ENCODE peak calls at places on chromosomes 11 and 22, in ten cellular contexts. T is cardiac muscle cell, I is choroid plexus epithelial cell, H is lower leg skin, M is HCT116, F is Caco-2, U is upper lobe of right lung, K is colonic mucosa, X is IMR-90, W is fibroblast of mammary gland. P is an unnamed sample.

GRCh38 chr11:59097113-59097708 is 9.8 kb upstream of the FAM111B start:
- DNase-seq in M (peak), I (peak), H (no peak), U (peak), W (peak), F (peak), X (peak), K (peak), T (peak), P (peak)

GRCh38 chr11:5809905-5810792 is 1.4 kb downstream of the OR52N2 start:
- DNase-seq in I (no peak), K (no peak), T (no peak), F (no peak), U (no peak), W (no peak), X (no peak), M (no peak), H (no peak), P (no peak)

GRCh38 chr11:103055174-103055890 is 36.6 kb downstream of the DCUN1D5 start:
- DNase-seq in U (no peak), M (peak), X (peak), W (peak), I (peak), H (no peak), T (peak), F (peak), K (no peak), P (no peak)

GRCh38 chr11:2788751-2789140 is 89.0 kb upstream of the KCNQ1OT1 start:
- DNase-seq in T (no peak), U (peak), K (peak), M (no peak), X (no peak), F (no peak), W (no peak), I (no peak), H (peak), P (no peak)

GRCh38 chr11:63599211-63600122 is 14.8 kb downstream of the PLAAT3 start:
- DNase-seq in F (no peak), X (peak), U (no peak), T (peak), H (peak), W (peak), K (no peak), M (no peak), I (peak), P (no peak)

GRCh38 chr11:68343761-68344256 is 31.4 kb downstream of the LRP5 start:
- DNase-seq in I (no peak), H (no peak), U (no peak), T (no peak), W (no peak), X (no peak), M (no peak), F (peak), K (peak), P (no peak)

GRCh38 chr11:6646040-6646439 is 9.6 kb downstream of the DCHS1 start:
- DNase-seq in X (peak), T (peak), K (no peak), F (no peak), I (peak), W (peak), M (no peak), U (no peak), H (peak), P (no peak)

GRCh38 chr11:125554038-125554437 is 15.2 kb upstream of the EI24 start:
- DNase-seq in I (no peak), F (no peak), T (no peak), H (no peak), M (peak), K (no peak), W (no peak), X (no peak), U (no peak), P (no peak)

GRCh38 chr11:78168539-78169477 is 19.6 kb downstream of the KCTD21 start:
- DNase-seq in T (peak), H (peak), M (no peak), W (peak), U (no peak), I (peak), K (peak), F (no peak), X (peak), P (no peak)

GRCh38 chr11:11463397-11463796 is 110.3 kb upstream of the CSNK2A3 start:
- DNase-seq in X (no peak), M (no peak), U (no peak), I (no peak), W (no peak), F (peak), T (no peak), K (no peak), H (no peak), P (peak)

GRCh38 chr22:49826603-49827306 is 918 bp downstream of the BRD1 start:
- DNase-seq in I (peak), K (peak), T (peak), W (peak), F (peak), X (peak), U (peak), M (no peak), H (peak), P (no peak)

GRCh38 chr11:130550160-130550559 is 101.7 kb downstream of the ADAMTS15 start:
- DNase-seq in F (no peak), M (no peak), X (no peak), T (no peak), U (no peak), I (no peak), W (no peak), H (no peak), K (no peak), P (no peak)

GRCh38 chr11:61018059-61018458 is 46.6 kb downstream of the CD6 start:
- DNase-seq in H (no peak), U (no peak), I (no peak), M (no peak), T (no peak), W (no peak), X (no peak), F (no peak), K (no peak), P (no peak)

GRCh38 chr22:19793161-19793560 is 32.6 kb downstream of the TBX1 start:
- DNase-seq in M (no peak), T (no peak), W (no peak), U (no peak), K (no peak), H (no peak), F (no peak), I (peak), X (no peak), P (no peak)

GRCh38 chr11:6635082-6635932 is 16.1 kb upstream of the TPP1 start:
- DNase-seq in K (peak), I (peak), T (peak), X (peak), W (peak), U (no peak), H (peak), M (no peak), F (peak), P (no peak)

GRCh38 chr11:69704508-69705245 is 855 bp upstream of the FGF19 start:
- DNase-seq in U (no peak), M (no peak), K (no peak), I (peak), X (no peak), W (no peak), T (peak), H (no peak), F (peak), P (peak)

GRCh38 chr11:16126361-16126760 is 230.0 kb downstream of the SOX6 start:
- DNase-seq in I (no peak), W (no peak), T (peak), F (peak), K (no peak), U (no peak), H (no peak), M (no peak), X (peak), P (no peak)

GRCh38 chr11:65424200-65425104 is 1.9 kb downstream of the NEAT1 start:
- DNase-seq in I (peak), T (peak), H (peak), K (peak), X (peak), M (no peak), W (peak), U (peak), F (no peak), P (no peak)

GRCh38 chr11:40401132-40401853 is 1058.2 kb downstream of the LRRC4C start:
- DNase-seq in X (no peak), T (no peak), F (no peak), U (no peak), W (no peak), H (no peak), I (no peak), M (no peak), K (no peak), P (no peak)

GRCh38 chr11:124586247-124586860 is 16.6 kb downstream of the OR8A1 start:
- DNase-seq in H (no peak), M (peak), T (peak), W (peak), K (peak), U (peak), I (peak), F (peak), X (peak), P (peak)

GRCh38 chr11:120977470-120977869 is 46.4 kb upstream of the TBCEL start:
- DNase-seq in F (no peak), X (peak), I (no peak), H (no peak), U (no peak), T (no peak), W (peak), M (no peak), K (no peak), P (no peak)

GRCh38 chr11:82930229-82930628 is 28.7 kb downstream of the DDIAS start:
- DNase-seq in I (no peak), X (no peak), M (no peak), K (no peak), W (no peak), H (no peak), U (no peak), F (no peak), T (no peak), P (no peak)

GRCh38 chr11:131666006-131666405 is 295.6 kb downstream of the NTM start:
- DNase-seq in I (no peak), K (no peak), U (no peak), T (no peak), M (no peak), F (no peak), H (no peak), W (no peak), X (no peak), P (no peak)

GRCh38 chr22:17152971-17153370 is 6.1 kb downstream of the HDHD5 start:
- DNase-seq in T (no peak), X (no peak), W (no peak), I (no peak), K (peak), F (no peak), U (no peak), M (no peak), H (no peak), P (no peak)

GRCh38 chr11:73477518-73477917 is 101.3 kb downstream of the RELT start:
- DNase-seq in U (no peak), H (no peak), X (no peak), M (no peak), W (no peak), F (no peak), K (no peak), T (no peak), I (no peak), P (no peak)

GRCh38 chr11:130641884-130642283 is 193.4 kb downstream of the ADAMTS15 start:
- DNase-seq in I (no peak), U (no peak), W (no peak), K (no peak), F (no peak), M (no peak), H (no peak), X (no peak), T (no peak), P (no peak)

GRCh38 chr11:210122-210802 is 2.8 kb downstream of the RIC8A start:
- DNase-seq in W (peak), T (peak), M (no peak), U (peak), X (peak), H (peak), F (no peak), I (peak), K (peak), P (no peak)

GRCh38 chr11:105906517-105906916 is 115.5 kb downstream of the MSANTD4 start:
- DNase-seq in U (no peak), X (no peak), H (no peak), K (no peak), M (no peak), T (no peak), F (no peak), I (no peak), W (no peak), P (peak)

GRCh38 chr11:46327829-46328228 is 19.4 kb upstream of the DGKZ start:
- DNase-seq in H (no peak), W (no peak), U (no peak), F (no peak), X (no peak), I (no peak), K (no peak), M (no peak), T (no peak), P (no peak)

GRCh38 chr11:100515087-100515486 is 172.0 kb upstream of the ARHGAP42 start:
- DNase-seq in T (peak), I (peak), U (no peak), H (no peak), M (no peak), K (no peak), W (no peak), X (peak), F (peak), P (no peak)

GRCh38 chr11:133118563-133119303 is 413.6 kb downstream of the OPCML start:
- DNase-seq in W (no peak), T (no peak), X (no peak), F (no peak), H (no peak), I (no peak), U (no peak), M (no peak), K (no peak), P (no peak)

GRCh38 chr11:87369888-87370287 is 332.2 kb downstream of the TMEM135 start:
- DNase-seq in T (no peak), W (no peak), F (no peak), U (no peak), X (no peak), I (no peak), H (no peak), M (no peak), K (no peak), P (no peak)

GRCh38 chr11:66546966-66547661 is 411 bp downstream of the ACTN3 start:
- DNase-seq in W (no peak), X (no peak), H (no peak), K (no peak), F (peak), T (no peak), M (no peak), I (no peak), U (no peak), P (no peak)

GRCh38 chr22:31211862-31212730 is at the start of gene LIMK2:
- DNase-seq in M (peak), X (peak), U (peak), T (peak), F (peak), W (peak), I (peak), H (peak), K (peak), P (peak)

GRCh38 chr22:28998681-28999080 is 63.0 kb downstream of the C22orf31 start:
- DNase-seq in K (no peak), T (no peak), H (no peak), X (no peak), W (no peak), I (no peak), U (no peak), M (no peak), F (no peak), P (no peak)

GRCh38 chr11:2516276-2517015 is 71.6 kb downstream of the KCNQ1 start:
- DNase-seq in M (no peak), F (no peak), K (peak), I (no peak), W (no peak), T (no peak), H (peak), U (no peak), X (no peak), P (no peak)

DNA sequence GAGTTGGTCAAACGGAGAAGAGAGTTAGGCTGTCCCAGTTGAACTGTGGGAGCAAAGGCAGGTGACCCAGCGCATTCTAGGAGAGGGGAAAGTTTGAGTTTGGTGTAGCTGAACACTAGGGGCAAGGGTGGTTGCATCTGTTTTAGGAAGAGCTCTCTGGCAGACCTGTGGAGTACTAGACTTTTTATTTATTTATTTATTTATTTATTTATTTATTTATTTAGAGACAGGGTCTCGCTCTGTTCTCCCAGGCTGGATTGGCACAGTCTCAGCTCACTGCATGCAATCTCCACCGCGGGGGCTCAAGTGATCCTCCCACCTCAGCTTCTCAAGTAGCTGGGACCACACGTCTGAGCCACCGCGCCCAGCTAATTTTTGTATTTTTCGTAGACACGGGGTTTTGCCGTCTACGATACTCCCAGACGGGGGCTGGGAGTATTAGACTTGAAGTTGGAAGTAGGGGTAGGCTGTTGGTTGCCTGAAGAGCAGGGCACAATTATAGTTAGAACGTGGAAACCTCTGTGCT is 947 bp upstream of the ACER3 start:
- DNase-seq in W (no peak), U (no peak), X (no peak), M (no peak), I (no peak), T (no peak), K (no peak), F (no peak), H (no peak), P (no peak)
- H3K4me3 ChIP-seq in W (no peak), U (no peak), X (no peak), M (no peak), I (no peak), T (no peak), K (no peak), F (no peak), H (no peak), P (no peak)

GRCh38 chr11:111573821-111574249 is 28.4 kb upstream of the SIK2 start:
- DNase-seq in I (peak), X (no peak), H (no peak), U (no peak), W (peak), M (no peak), K (no peak), F (no peak), T (peak), P (no peak)

GRCh38 chr11:111571829-111572501 is 30.3 kb upstream of the SIK2 start:
- DNase-seq in F (peak), T (peak), I (peak), W (peak), K (no peak), U (no peak), H (no peak), M (no peak), X (peak), P (no peak)

GRCh38 chr11:111575748-111576147 is 26.5 kb upstream of the SIK2 start:
- DNase-seq in F (no peak), U (no peak), H (no peak), I (no peak), W (no peak), T (no peak), X (no peak), M (no peak), K (no peak), P (no peak)

GRCh38 chr11:111570796-111571195 is 30.3 kb downstream of the LAYN start:
- DNase-seq in W (peak), U (no peak), M (no peak), T (no peak), I (no peak), H (no peak), K (no peak), F (no peak), X (no peak), P (no peak)

DNA sequence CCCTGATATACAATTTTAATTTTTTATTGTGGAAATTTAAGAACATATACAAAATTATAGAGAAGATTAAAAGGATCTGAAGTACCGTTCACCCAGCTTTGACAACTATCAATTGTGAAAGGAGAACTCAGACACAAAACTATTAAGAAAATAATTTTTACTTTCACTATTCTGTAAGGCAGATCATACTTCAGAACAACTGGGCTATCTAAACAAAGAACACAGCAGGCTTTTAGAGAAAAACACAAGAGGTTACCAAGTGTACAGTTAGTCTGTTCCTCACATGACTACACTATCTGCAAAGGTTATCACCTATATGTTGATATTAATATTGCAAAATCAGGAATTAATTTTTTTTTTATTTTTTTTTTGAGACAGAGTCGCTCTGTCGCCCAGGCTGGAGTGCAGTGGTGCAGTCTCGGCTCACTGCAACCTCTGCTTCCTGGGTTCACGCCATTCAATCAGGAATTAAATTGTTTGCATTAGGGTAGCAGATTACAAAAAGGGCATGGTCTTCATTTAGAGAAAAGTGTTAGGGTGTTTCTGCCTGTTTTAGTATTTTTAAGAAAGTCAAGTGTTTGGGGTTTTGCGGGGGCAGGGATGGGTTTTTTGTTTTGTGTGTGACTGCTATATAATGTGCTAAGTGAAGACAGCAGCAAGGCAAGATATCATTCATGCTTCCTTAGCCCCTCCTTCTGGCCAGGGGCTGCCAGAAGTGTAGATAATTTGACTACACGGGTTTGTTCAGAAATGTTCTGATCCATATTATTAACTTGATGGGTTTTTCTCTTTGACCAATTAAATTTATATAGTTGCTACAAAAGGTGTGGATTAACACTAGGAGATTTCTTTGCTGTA is 27.6 kb upstream of the SIK2 start:
- DNase-seq in I (peak), K (no peak), H (no peak), T (no peak), U (no peak), W (no peak), M (no peak), X (no peak), F (no peak), P (no peak)
- TF ChIP-seq CTCF in I (peak), K (no peak), H (no peak), T (no peak), U (no peak), W (no peak), M (no peak), X (no peak), F (no peak), P (no peak)

GRCh38 chr22:39352301-39352867 is 2.6 kb downstream of the SYNGR1 start:
- DNase-seq in F (no peak), I (no peak), W (no peak), H (no peak), T (no peak), U (no peak), K (no peak), X (no peak), M (no peak), P (no peak)

GRCh38 chr22:39349967-39350802 is at the start of gene SYNGR1:
- DNase-seq in X (no peak), K (no peak), W (no peak), I (no peak), M (no peak), H (no peak), U (no peak), F (peak), T (no peak), P (no peak)

GRCh38 chr22:39351689-39352214 is 2.0 kb downstream of the SYNGR1 start:
- DNase-seq in X (peak), U (no peak), F (no peak), K (no peak), M (no peak), I (peak), H (no peak), W (peak), T (no peak), P (no peak)

GRCh38 chr22:39349506-39349966 is 255 bp upstream of the SYNGR1 start:
- DNase-seq in X (no peak), M (no peak), H (no peak), F (peak), K (no peak), W (no peak), I (no peak), U (no peak), T (peak), P (peak)

GRCh38 chr22:39350803-39351688 is 1.3 kb downstream of the SYNGR1 start:
- DNase-seq in W (no peak), U (no peak), K (no peak), M (no peak), H (no peak), I (no peak), T (no peak), X (no peak), F (no peak), P (no peak)
- H3K4me3 ChIP-seq in W (no peak), U (peak), K (peak), M (peak), H (no peak), I (peak), T (peak), X (peak), F (peak), P (peak)

DNA sequence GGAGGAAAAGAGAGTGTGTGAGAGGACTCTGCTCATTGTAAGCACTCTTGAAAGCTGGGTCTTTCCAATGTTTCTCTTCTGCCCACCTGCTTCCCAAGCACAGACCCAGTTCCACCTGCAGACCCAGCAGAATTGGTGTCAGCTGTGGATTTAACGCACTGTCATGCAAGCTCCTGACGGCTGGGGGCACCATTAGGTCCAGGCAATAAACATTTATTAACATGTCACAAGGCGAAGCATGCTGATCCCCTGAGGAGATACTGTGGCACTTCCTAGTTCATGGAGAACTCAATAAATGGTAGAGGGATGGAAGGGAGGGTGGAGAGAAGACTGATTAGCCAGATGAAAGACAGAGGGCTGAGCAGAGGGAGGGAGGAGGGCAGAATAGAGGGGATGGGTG is 68.3 kb upstream of the TSPAN18 start:
- DNase-seq in F (peak), H (no peak), W (no peak), T (peak), U (no peak), X (peak), M (no peak), I (peak), K (no peak), P (peak)
- TF ChIP-seq CTCF in F (no peak), H (no peak), W (no peak), T (peak), U (peak), X (peak), M (peak), I (peak), K (no peak), P (peak)

P was measured in WERI-Rb-1.